ENCODE peak calls at places on chromosomes 16 and 17, in eight cellular contexts. L, B, A, F, M, G, E and J are unnamed samples.

GRCh38 chr17:72439893-72440502 is 319.2 kb downstream of the SOX9 start:
- DNase-seq in L (no peak), B (peak), A (no peak), F (no peak), M (no peak), G (no peak), E (peak), J (no peak)

GRCh38 chr17:12664894-12665262 is 812 bp upstream of the MYOCD start:
- DNase-seq in L (no peak), B (no peak), A (no peak), F (no peak), M (no peak), G (no peak), E (no peak), J (no peak)

GRCh38 chr16:65781363-65781762 is 585.1 kb upstream of the CDH5 start:
- DNase-seq in L (no peak), B (no peak), A (no peak), F (no peak), M (no peak), G (no peak), E (no peak), J (no peak)

GRCh38 chr16:57427824-57428223 is 19.4 kb downstream of the CIAPIN1 start:
- DNase-seq in L (no peak), B (no peak), A (no peak), F (no peak), M (no peak), G (no peak), E (no peak), J (no peak)

GRCh38 chr17:49901460-49902331 is 53.8 kb upstream of the TAC4 start:
- DNase-seq in L (no peak), B (no peak), A (no peak), F (no peak), M (no peak), G (no peak), E (peak), J (no peak)

GRCh38 chr16:55370762-55371482 is 46.9 kb downstream of the IRX6 start:
- DNase-seq in L (no peak), B (peak), A (no peak), F (no peak), M (no peak), G (peak), E (peak), J (no peak)

GRCh38 chr16:84239186-84239790 is 524 bp downstream of the KCNG4 start:
- DNase-seq in L (no peak), B (no peak), A (no peak), F (no peak), M (no peak), G (no peak), E (peak), J (no peak)

GRCh38 chr17:41772218-41772585 is 14.3 kb downstream of the JUP start:
- DNase-seq in L (no peak), B (no peak), A (no peak), F (no peak), M (no peak), G (no peak), E (peak), J (no peak)

GRCh38 chr16:89141884-89142267 is 29.7 kb upstream of the CDH15 start:
- DNase-seq in L (no peak), B (no peak), A (no peak), F (no peak), M (no peak), G (no peak), E (peak), J (no peak)